ENCODE peak calls at places on chromosome X, in four cellular contexts. G is GM23248, D is left lung, E is glutamatergic neuron. W is an unnamed sample.
A peak's percentile ranks its signal among the peaks of the same experiment; 100 is the strongest.

GRCh38 chrX:108297290-108297689 is 140.9 kb downstream of the COL4A6 start:
- DNase-seq in E (no peak), G (no peak), D (no peak), W (no peak)

GRCh38 chrX:134642394-134642793 is 15.9 kb downstream of the PLAC1 start:
- DNase-seq in E (no peak), D (no peak), G (no peak), W (no peak)

GRCh38 chrX:71814123-71814912 is 51.2 kb downstream of the CXorf49B start:
- DNase-seq in E (no peak), D (no peak), G (no peak), W (no peak)

GRCh38 chrX:24506082-24506481 is 41.0 kb downstream of the PDK3 start:
- DNase-seq in D (no peak), E (no peak), G (peak; percentile 52), W (no peak)

GRCh38 chrX:22122510-22122909 is 90.4 kb downstream of the PHEX start:
- DNase-seq in D (no peak), E (no peak), G (peak; percentile 76), W (no peak)

GRCh38 chrX:134676440-134676839 is 18.2 kb upstream of the PLAC1 start:
- DNase-seq in G (peak; percentile 71), E (no peak), D (no peak), W (no peak)

GRCh38 chrX:2342281-2342688 is 158.5 kb downstream of the DHRSX start:
- DNase-seq in G (no peak), D (no peak), E (no peak), W (no peak)

GRCh38 chrX:154140206-154140605 is 3.8 kb upstream of the OPN1LW start:
- DNase-seq in G (no peak), E (no peak), D (no peak), W (no peak)

GRCh38 chrX:22097295-22097694 is 65.2 kb downstream of the PHEX start:
- DNase-seq in D (no peak), G (peak; percentile 63), E (no peak), W (no peak)

GRCh38 chrX:147646949-147647717 is 264.6 kb upstream of the FMR1 start:
- DNase-seq in D (no peak), E (no peak), G (no peak), W (no peak)

GRCh38 chrX:120768681-120769080 is 107.0 kb downstream of the CT47B1 start:
- DNase-seq in E (no peak), G (peak; percentile 54), D (no peak), W (no peak)

GRCh38 chrX:55028040-55028439 is 2.7 kb downstream of the ALAS2 start:
- DNase-seq in E (no peak), D (no peak), G (no peak), W (no peak)